ENCODE peak calls at places on chromosome 11, in four cellular contexts. T is activated T-cell treated with anti-CD3 and anti-CD28 coated beads for 1 hour, N is omental fat pad, V is tibial artery. K is an unnamed sample.
A peak's percentile ranks its signal among the peaks of the same experiment; 100 is the strongest.

GRCh38 chr11:59180168-59180567 is 8.2 kb downstream of the DTX4 start:
- DNase-seq in T (no peak), V (no peak), N (no peak), K (peak; percentile 84)

GRCh38 chr11:34149786-34150185 is 44.4 kb downstream of the NAT10 start:
- DNase-seq in V (no peak), T (no peak), N (no peak), K (no peak)

GRCh38 chr11:47572715-47573255 is 6.0 kb downstream of the KBTBD4 start:
- DNase-seq in T (no peak), V (peak; percentile 34), N (no peak), K (no peak)

GRCh38 chr11:128318856-128319474 is 268.4 kb downstream of the ETS1 start:
- DNase-seq in T (no peak), N (no peak), V (no peak), K (no peak)

GRCh38 chr11:45803981-45804805 is 756 bp upstream of the SLC35C1 start:
- DNase-seq in N (peak; percentile 78), V (peak; percentile 90), T (peak; percentile 49), K (peak; percentile 54)

GRCh38 chr11:47216141-47216798 is 1.5 kb downstream of the DDB2 start:
- DNase-seq in V (peak; percentile 78), N (no peak), T (peak; percentile 33), K (no peak)

GRCh38 chr11:61507962-61508824 is at the start of gene LRRC10B:
- DNase-seq in V (no peak), N (no peak), T (no peak), K (no peak)

GRCh38 chr11:80886684-80887083 is 1445.9 kb upstream of the TENM4 start:
- DNase-seq in N (no peak), T (no peak), V (no peak), K (no peak)

K was measured in globus pallidus.